ENCODE peak calls at places on chromosomes 11 and 22, in five cellular contexts. Z, H, V, T and J are unnamed samples.

GRCh38 chr22:45302047-45302446 is 7.7 kb upstream of the FAM118A start:
- DNase-seq in H (peak; percentile 72), T (no peak), Z (peak; percentile 95), V (no peak), J (no peak)

GRCh38 chr22:44870021-44870420 is 117.6 kb downstream of the ARHGAP8 start:
- DNase-seq in Z (peak; percentile 52), V (no peak), H (no peak), T (peak; percentile 19), J (peak; percentile 79)

GRCh38 chr11:121500717-121501116 is 48.0 kb upstream of the SORL1-AS1 start:
- DNase-seq in Z (no peak), V (no peak), T (no peak), H (no peak), J (no peak)

GRCh38 chr11:76836613-76837291 is 24.0 kb upstream of the ACER3 start:
- DNase-seq in H (no peak), V (no peak), T (no peak), Z (no peak), J (no peak)

GRCh38 chr22:41021039-41021654 is 70.0 kb downstream of the RBX1 start:
- DNase-seq in Z (peak; percentile 32), H (peak; percentile 47), T (no peak), V (peak; percentile 67), J (peak; percentile 11)

GRCh38 chr11:124801014-124801413 is 808 bp upstream of the MSANTD2 start:
- DNase-seq in V (no peak), T (no peak), Z (peak; percentile 69), H (no peak), J (no peak)

GRCh38 chr11:118267486-118267885 is 3.4 kb upstream of the MPZL2 start:
- DNase-seq in Z (no peak), V (no peak), T (no peak), H (no peak), J (no peak)

GRCh38 chr11:131038597-131038996 is 122.3 kb upstream of the SNX19 start:
- DNase-seq in T (no peak), V (no peak), H (peak; percentile 1), Z (peak; percentile 53), J (peak; percentile 24)

GRCh38 chr11:10982695-10983492 is 125.0 kb upstream of the ZBED5 start:
- DNase-seq in H (no peak), V (no peak), Z (peak; percentile 41), T (peak; percentile 4), J (peak; percentile 28)

GRCh38 chr11:8838248-8838647 is 72.7 kb upstream of the AKIP1 start:
- DNase-seq in Z (peak; percentile 89), V (no peak), H (peak; percentile 46), T (no peak), J (no peak)

GRCh38 chr11:61732705-61733104 is 19.7 kb upstream of the MYRF start:
- DNase-seq in T (no peak), V (peak; percentile 75), H (no peak), Z (peak; percentile 94), J (no peak)

GRCh38 chr11:87779276-87780067 is 395.8 kb downstream of the RAB38 start:
- DNase-seq in H (no peak), Z (peak; percentile 8), T (no peak), V (no peak), J (no peak)

GRCh38 chr11:5624489-5625278 is at the start of gene TRIM34:
- DNase-seq in H (peak; percentile 84), V (peak; percentile 74), Z (peak; percentile 85), T (no peak), J (no peak)

GRCh38 chr11:124222407-124222806 is 18.5 kb upstream of the OR8G1 start:
- DNase-seq in V (no peak), T (no peak), H (no peak), Z (no peak), J (no peak)

GRCh38 chr11:47345890-47346563 is 6.5 kb downstream of the MYBPC3 start:
- DNase-seq in V (no peak), T (no peak), H (no peak), Z (no peak), J (no peak)

GRCh38 chr22:41410311-41410751 is 28.6 kb downstream of the TEF start:
- DNase-seq in H (no peak), V (peak; percentile 94), Z (no peak), T (no peak), J (no peak)

GRCh38 chr11:70490208-70490607 is 91.9 kb downstream of the CTTN start:
- DNase-seq in T (no peak), V (no peak), Z (no peak), H (no peak), J (no peak)

GRCh38 chr11:44811841-44812448 is 85.2 kb downstream of the TSPAN18 start:
- DNase-seq in H (no peak), T (no peak), V (no peak), Z (no peak), J (peak; percentile 65)

GRCh38 chr11:71418643-71419042 is 29.6 kb downstream of the DHCR7 start:
- DNase-seq in V (no peak), H (no peak), T (no peak), Z (no peak), J (peak; percentile 58)

GRCh38 chr11:15903246-15903645 is 453.1 kb downstream of the SOX6 start:
- DNase-seq in H (no peak), T (no peak), V (no peak), Z (no peak), J (no peak)

GRCh38 chr11:69295995-69296889 is 2.3 kb downstream of the MYEOV start:
- DNase-seq in H (no peak), V (peak; percentile 88), T (no peak), Z (peak; percentile 92), J (no peak)

GRCh38 chr11:86274503-86274902 is 27.5 kb upstream of the HIKESHI start:
- DNase-seq in T (no peak), V (no peak), Z (no peak), H (no peak), J (peak; percentile 31)

GRCh38 chr11:68212421-68213134 is 518 bp downstream of the KMT5B start:
- DNase-seq in T (peak; percentile 37), V (peak; percentile 86), Z (peak; percentile 93), H (peak; percentile 77), J (peak; percentile 79)

GRCh38 chr11:68213135-68213515 is at the start of gene KMT5B:
- DNase-seq in H (peak; percentile 37), T (peak; percentile 12), Z (no peak), V (peak; percentile 75), J (peak; percentile 46)

GRCh38 chr11:68214173-68215086 is 1.3 kb upstream of the KMT5B start:
- DNase-seq in T (no peak), H (peak; percentile 33), V (peak; percentile 74), Z (peak; percentile 48), J (no peak)

GRCh38 chr11:68213555-68214172 is 568 bp upstream of the KMT5B start:
- DNase-seq in H (peak; percentile 100), V (peak; percentile 93), Z (peak; percentile 97), T (peak; percentile 86), J (peak; percentile 84)

DNA sequence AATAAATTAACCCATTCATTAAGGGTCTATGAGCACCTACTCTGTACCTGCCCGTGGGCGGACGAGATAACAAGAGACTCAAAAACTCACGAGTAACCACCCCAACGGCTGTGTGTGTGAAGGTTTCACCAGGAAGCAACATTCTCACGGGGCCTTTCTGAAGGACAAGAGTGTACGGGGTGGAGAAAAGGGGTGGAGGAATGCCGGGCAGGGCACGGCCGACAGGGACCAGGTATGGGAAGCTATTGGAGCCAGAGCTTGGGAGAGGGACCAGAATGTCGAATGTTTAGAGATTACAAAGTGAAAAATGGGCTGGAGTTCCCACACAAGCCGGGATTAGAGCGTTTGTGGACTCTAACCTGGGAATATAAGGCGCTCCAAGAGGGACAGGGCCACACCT is 1.6 kb downstream of the KMT5B start:
- DNase-seq in T (no peak), V (no peak), Z (no peak), H (no peak), J (no peak)
- H3K4me3 ChIP-seq in T (peak overlapping the region; percentile 65), V (peak overlapping the region; percentile 95), Z (peak overlapping the region; percentile 100), H (no peak overlapping the region), J (no peak overlapping the region)

DNA sequence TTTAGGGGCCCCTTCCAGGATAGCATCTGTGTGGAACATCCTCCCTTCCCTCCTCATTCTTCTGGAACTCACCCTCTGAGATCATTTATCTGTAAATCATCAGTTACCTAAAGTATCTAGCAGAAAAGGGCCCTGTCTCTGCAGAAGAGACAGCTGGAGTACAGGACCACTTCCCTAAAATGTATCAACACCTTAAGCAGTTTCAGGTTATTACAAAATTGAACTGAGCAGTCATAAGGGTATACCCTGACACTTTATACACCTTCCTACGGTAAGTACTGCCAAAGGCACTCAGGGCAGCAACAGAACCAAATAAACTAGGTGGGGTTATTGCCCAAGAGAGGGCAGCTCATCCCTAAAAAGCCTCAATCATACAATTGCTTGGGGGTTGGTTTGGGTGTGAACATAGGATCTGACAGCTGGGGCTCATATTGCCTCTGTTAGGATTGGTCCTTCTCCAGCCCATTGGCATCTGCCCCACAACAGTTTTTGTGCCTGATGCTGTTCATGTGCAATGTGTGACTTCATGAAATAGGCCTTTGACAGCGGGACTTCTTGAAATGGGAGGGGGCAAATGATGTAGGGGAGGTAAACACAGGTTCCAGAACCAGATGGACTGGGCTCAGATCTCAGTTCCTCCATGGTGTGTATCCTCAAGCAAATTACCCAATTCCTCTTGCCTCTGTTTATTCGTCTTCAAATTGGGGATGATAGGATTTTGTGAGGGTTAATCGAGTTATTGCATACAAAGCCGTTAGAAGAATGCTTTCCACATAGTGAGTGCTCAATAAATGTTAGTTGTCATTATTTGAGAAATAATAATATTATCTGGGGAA is 2.9 kb downstream of the POU2AF3 start:
- DNase-seq in Z (no peak), V (no peak), T (no peak), H (no peak), J (peak; percentile 12)
- H3K27me3 ChIP-seq in Z (peaks cover 29% of the 10 kb centered on the region), V (no peaks in the 10 kb centered on the region), T (peaks cover 16% of the 10 kb centered on the region), H (no peaks in the 10 kb centered on the region), J (no peaks in the 10 kb centered on the region)

DNA sequence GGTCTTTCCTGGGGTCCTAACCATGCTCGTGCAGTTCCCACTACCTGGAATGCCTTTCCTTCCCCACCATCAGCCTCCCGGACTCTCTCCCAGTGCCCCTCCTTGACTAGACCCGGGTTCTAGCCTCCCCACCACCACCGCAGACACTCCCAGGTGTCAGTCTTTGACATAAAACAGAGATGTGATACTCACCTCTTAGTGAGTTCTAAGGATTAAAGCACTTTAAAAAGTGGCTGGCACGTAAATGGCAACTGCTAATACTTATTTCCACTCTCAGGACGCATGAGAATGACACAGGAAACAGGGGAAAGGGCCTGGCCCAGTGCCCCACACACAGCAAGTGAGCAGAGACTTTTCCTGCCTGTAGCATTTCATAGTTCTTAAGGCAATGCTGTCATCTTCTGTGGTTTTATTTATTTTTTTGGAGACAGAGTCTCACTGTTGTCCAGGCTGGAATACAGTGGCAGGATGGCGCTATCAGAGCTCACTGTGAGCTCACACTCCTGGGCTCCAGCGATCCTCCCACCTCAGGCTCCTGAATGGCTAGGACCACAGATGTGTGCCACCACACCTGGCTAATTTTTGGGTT is 1.9 kb upstream of the SLC25A45 start:
- DNase-seq in H (peak; percentile 52), Z (peak; percentile 57), V (no peak), T (no peak), J (no peak)
- H3K27ac ChIP-seq in H (peak overlapping the region; percentile 92), Z (peak overlapping the region; percentile 99), V (peak overlapping the region; percentile 96), T (peak overlapping the region; percentile 99), J (no peak overlapping the region)

DNA sequence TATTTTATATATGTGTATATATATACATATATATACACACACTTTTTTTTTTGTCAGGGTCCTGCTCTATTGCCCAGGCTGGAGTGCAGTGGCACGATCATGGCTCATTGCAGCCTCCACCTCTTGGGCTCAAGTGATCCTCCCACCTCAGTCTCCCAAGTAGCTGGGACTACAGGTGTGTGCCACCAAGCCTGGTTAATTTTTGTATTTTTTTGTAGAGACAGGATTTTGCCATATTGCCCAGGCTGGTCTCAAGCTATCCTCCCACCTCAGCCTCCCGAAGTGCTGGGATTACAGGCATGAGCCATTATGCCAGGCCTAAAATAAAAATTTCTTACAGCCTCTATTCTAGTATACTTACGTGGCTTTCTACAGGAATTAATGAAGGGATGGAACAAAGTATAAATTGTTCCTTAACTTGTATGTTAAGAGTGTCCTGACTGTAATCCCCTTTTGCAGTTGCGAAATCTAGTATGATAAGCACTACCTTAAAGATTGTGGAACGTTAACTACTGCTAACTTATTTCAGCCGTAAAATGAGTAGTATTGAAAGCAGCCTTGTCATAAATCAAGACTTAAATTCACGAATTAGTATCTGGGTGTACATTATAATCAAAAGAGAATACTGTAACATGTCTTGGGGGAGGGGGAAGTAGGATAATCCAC is 2.1 kb downstream of the TRAF6 start:
- DNase-seq in H (no peak), T (no peak), Z (peak; percentile 20), V (no peak), J (no peak)
- H3K4me3 ChIP-seq in H (peak overlapping the region; percentile 86), T (no peak overlapping the region), Z (peak overlapping the region; percentile 94), V (no peak overlapping the region), J (no peak overlapping the region)